ENCODE peak calls at places on chromosomes 5 and 9, in seven cellular contexts. A is IMR-90, S is GM12878, Y is hepatocyte, P is PC-3, Z is mesenchymal stem cell, X is A549. H is an unnamed sample.

GRCh38 chr5:125045647-125046046 is 299.2 kb upstream of the ZNF608 start:
- DNase-seq in A (peak; percentile 54), S (no peak), Y (no peak), P (peak; percentile 81), Z (no peak), X (no peak), H (no peak)

GRCh38 chr5:109553826-109554225 is 135.9 kb upstream of the MAN2A1 start:
- DNase-seq in A (no peak), S (no peak), Y (no peak), P (no peak), Z (no peak), X (no peak), H (peak; percentile 88)

GRCh38 chr9:123687246-123687721 is 242.6 kb downstream of the DENND1A start:
- DNase-seq in A (no peak), S (no peak), Y (no peak), P (peak; percentile 52), Z (no peak), X (no peak), H (no peak)

GRCh38 chr9:89359636-89360315 is 41.5 kb downstream of the SECISBP2 start:
- DNase-seq in A (peak; percentile 7), S (no peak), Y (no peak), P (no peak), Z (no peak), X (no peak), H (no peak)

GRCh38 chr5:23139338-23140171 is 286.4 kb upstream of the CDH12 start:
- DNase-seq in A (peak; percentile 0), S (no peak), Y (peak; percentile 48), P (peak; percentile 56), Z (peak; percentile 35), X (no peak), H (peak; percentile 7)

GRCh38 chr5:68544656-68545565 is 329.4 kb downstream of the PIK3R1 start:
- DNase-seq in A (peak; percentile 45), S (no peak), Y (peak; percentile 49), P (peak; percentile 53), Z (peak; percentile 41), X (no peak), H (peak; percentile 78)

GRCh38 chr5:56669534-56670483 is 145.5 kb upstream of the MAP3K1 start:
- DNase-seq in A (peak; percentile 12), S (peak; percentile 98), Y (peak; percentile 29), P (peak; percentile 53), Z (peak; percentile 43), X (no peak), H (peak; percentile 19)

GRCh38 chr9:80146466-80146865 is 574.7 kb downstream of the TLE4 start:
- DNase-seq in A (peak; percentile 16), S (no peak), Y (no peak), P (peak; percentile 13), Z (peak; percentile 7), X (no peak), H (no peak)

GRCh38 chr9:72769546-72769945 is 183.3 kb downstream of the ALDH1A1 start:
- DNase-seq in A (no peak), S (no peak), Y (no peak), P (no peak), Z (no peak), X (no peak), H (no peak)

GRCh38 chr9:79693750-79694149 is 122.0 kb downstream of the TLE4 start:
- DNase-seq in A (no peak), S (no peak), Y (no peak), P (no peak), Z (no peak), X (no peak), H (no peak)

GRCh38 chr5:129110742-129111141 is 16.2 kb downstream of the ISOC1 start:
- DNase-seq in A (peak; percentile 25), S (no peak), Y (no peak), P (no peak), Z (no peak), X (no peak), H (peak; percentile 46)

GRCh38 chr5:76046761-76047160 is 36.4 kb upstream of the SV2C start:
- DNase-seq in A (no peak), S (no peak), Y (no peak), P (no peak), Z (no peak), X (no peak), H (peak; percentile 20)

GRCh38 chr5:83353231-83353630 is 118.3 kb upstream of the VCAN start:
- DNase-seq in A (no peak), S (no peak), Y (no peak), P (no peak), Z (no peak), X (no peak), H (no peak)

GRCh38 chr5:6321078-6321477 is 57.3 kb downstream of the MED10 start:
- DNase-seq in A (no peak), S (no peak), Y (no peak), P (no peak), Z (no peak), X (no peak), H (no peak)

DNA sequence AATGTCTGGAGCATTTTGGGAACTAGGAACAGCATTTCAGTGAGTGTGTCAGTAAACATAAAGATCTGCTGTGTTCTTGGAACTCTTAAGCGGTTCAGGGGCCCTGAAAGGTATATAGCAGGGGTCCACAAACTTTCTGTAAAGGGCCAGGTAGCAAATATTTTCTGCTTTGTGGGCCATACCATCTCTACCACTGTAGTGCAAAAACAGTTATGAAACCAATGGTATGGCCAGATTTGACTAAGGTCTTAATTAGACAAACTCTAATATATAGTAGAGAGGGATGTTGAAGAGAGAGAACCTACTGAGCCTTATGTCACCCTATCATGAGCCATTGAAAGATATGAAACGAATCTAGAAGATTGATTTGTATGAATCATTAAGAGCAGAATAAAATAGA is 5.3 kb downstream of the TNPO1 start:
- DNase-seq in A (no peak), S (no peak), Y (no peak), P (no peak), Z (no peak), X (no peak), H (no peak)
- H3K4me2 ChIP-seq in A (peak overlapping the region; percentile 18), S (peak overlapping the region; percentile 56), Y (no peak overlapping the region), P (peak overlapping the region; percentile 37), Z (no peak overlapping the region), X (peak overlapping the region; percentile 4), H (peak overlapping the region; percentile 29)

DNA sequence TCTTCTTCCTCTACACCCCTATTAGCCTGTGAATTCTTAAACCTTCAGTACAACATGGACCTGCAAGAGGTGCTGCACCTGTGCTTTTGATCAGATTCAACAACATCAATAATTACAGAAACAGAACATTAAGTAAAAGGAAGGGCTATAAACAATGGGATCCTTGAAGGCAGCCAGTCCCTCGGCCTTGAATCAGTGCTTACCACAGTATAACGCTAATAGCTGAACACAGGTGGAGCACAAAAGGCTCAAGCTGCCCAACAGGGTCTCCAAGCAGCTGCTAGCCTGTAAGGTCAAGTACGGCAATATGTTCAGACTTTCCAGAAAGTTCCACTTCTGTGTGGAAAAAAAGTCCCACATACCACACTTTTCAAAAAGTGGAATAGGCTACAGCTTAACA is 61.9 kb upstream of the ITGA1 start:
- DNase-seq in A (no peak), S (no peak), Y (no peak), P (no peak), Z (no peak), X (no peak), H (no peak)
- H3K4me2 ChIP-seq in A (no peak overlapping the region), S (no peak overlapping the region), Y (peak overlapping the region; percentile 35), P (peak overlapping the region; percentile 16), Z (no peak overlapping the region), X (no peak overlapping the region), H (peak overlapping the region; percentile 53)

GRCh38 chr5:107617052-107617451 is 53.7 kb downstream of the EFNA5 start:
- DNase-seq in A (no peak), S (no peak), Y (no peak), P (no peak), Z (peak; percentile 16), X (no peak), H (no peak)

GRCh38 chr5:107624233-107624632 is 46.5 kb downstream of the EFNA5 start:
- DNase-seq in A (no peak), S (no peak), Y (no peak), P (no peak), Z (no peak), X (no peak), H (no peak)

GRCh38 chr5:107618233-107618632 is 52.5 kb downstream of the EFNA5 start:
- DNase-seq in A (no peak), S (no peak), Y (no peak), P (no peak), Z (peak; percentile 72), X (no peak), H (no peak)

GRCh38 chr5:107619781-107620180 is 51.0 kb downstream of the EFNA5 start:
- DNase-seq in A (no peak), S (no peak), Y (no peak), P (peak; percentile 25), Z (no peak), X (no peak), H (no peak)

GRCh38 chr5:107621089-107621488 is 49.6 kb downstream of the EFNA5 start:
- DNase-seq in A (no peak), S (no peak), Y (no peak), P (no peak), Z (no peak), X (no peak), H (no peak)
- H3K4me2 ChIP-seq in A (no peak overlapping the region), S (no peak overlapping the region), Y (no peak overlapping the region), P (no peak overlapping the region), Z (no peak overlapping the region), X (no peak overlapping the region), H (no peak overlapping the region)

GRCh38 chr9:130696996-130697395 is 3.4 kb downstream of the EXOSC2 start:
- DNase-seq in A (no peak), S (no peak), Y (no peak), P (no peak), Z (no peak), X (no peak), H (no peak)

GRCh38 chr9:130694205-130694604 is 625 bp downstream of the EXOSC2 start:
- DNase-seq in A (no peak), S (no peak), Y (no peak), P (no peak), Z (no peak), X (no peak), H (no peak)

GRCh38 chr9:130698514-130698913 is 4.9 kb downstream of the EXOSC2 start:
- DNase-seq in A (peak; percentile 37), S (no peak), Y (no peak), P (no peak), Z (no peak), X (no peak), H (no peak)

GRCh38 chr9:130693426-130694191 is at the start of gene EXOSC2:
- DNase-seq in A (peak; percentile 98), S (peak; percentile 92), Y (peak; percentile 99), P (peak; percentile 95), Z (peak; percentile 98), X (peak; percentile 97), H (peak; percentile 97)

DNA sequence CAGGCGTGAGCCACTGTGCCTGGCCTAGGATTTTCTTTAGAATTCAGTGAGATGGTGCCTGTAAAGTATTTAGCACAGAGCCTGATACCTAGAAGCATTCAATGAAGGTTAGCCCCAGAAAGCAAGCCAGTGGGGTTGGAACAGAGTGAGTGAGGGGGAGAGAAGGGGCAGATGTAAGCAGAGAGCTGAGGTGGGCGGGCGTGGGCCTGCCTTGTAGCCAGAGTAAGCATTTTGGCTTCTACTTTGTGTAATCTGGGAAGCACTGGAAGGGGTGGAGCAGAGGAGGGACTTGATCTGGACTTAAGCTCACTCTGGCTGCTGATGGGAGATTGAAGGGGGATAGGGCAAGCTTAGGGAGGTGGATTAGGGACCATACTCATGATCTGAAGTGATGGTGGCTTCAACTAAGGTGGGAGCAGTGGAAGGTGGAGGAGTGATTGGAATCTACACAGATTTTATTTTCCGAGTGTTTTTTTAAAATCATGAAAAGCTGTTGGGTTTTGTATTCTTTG is 2.6 kb downstream of the EXOSC2 start:
- DNase-seq in A (no peak), S (no peak), Y (no peak), P (no peak), Z (no peak), X (no peak), H (no peak)
- H3K4me2 ChIP-seq in A (no peak overlapping the region), S (peak overlapping the region; percentile 30), Y (no peak overlapping the region), P (no peak overlapping the region), Z (no peak overlapping the region), X (no peak overlapping the region), H (no peak overlapping the region)

GRCh38 chr5:64693636-64694035 is 3.3 kb downstream of the SHISAL2B start:
- DNase-seq in A (no peak), S (no peak), Y (no peak), P (peak; percentile 60), Z (no peak), X (no peak), H (peak; percentile 55)
- H3K4me2 ChIP-seq in A (no peak overlapping the region), S (no peak overlapping the region), Y (no peak overlapping the region), P (no peak overlapping the region), Z (no peak overlapping the region), X (no peak overlapping the region), H (no peak overlapping the region)

H was measured in mammary epithelial cell.